ENCODE peak calls at places on chromosomes 11 and 22, in eight cellular contexts. O is tibial nerve, K is uterus, C is sigmoid colon, R is A549, V is esophagus squamous epithelium, F is upper lobe of left lung, H is body of pancreas. A is an unnamed sample.

GRCh38 chr22:32617271-32617670 is 142.7 kb downstream of the FBXO7 start:
- DNase-seq in R (no peak), H (no peak), V (no peak), F (no peak), K (peak; percentile 83), C (no peak), O (no peak), A (no peak)

GRCh38 chr11:70467196-70468085 is 69.1 kb downstream of the CTTN start:
- DNase-seq in O (peak; percentile 56), F (peak; percentile 37), V (no peak), C (no peak), R (peak; percentile 51), H (peak; percentile 52), K (peak; percentile 22), A (peak; percentile 71)

GRCh38 chr11:8913961-8914660 is 3.1 kb downstream of the AKIP1 start:
- DNase-seq in K (peak; percentile 34), F (no peak), V (no peak), O (no peak), H (peak; percentile 18), C (no peak), R (peak; percentile 29), A (no peak)

GRCh38 chr11:122319011-122319410 is 203.0 kb upstream of the BLID start:
- DNase-seq in R (no peak), C (no peak), K (no peak), F (no peak), V (no peak), O (no peak), H (no peak), A (no peak)

GRCh38 chr11:106276859-106277436 is 199.5 kb downstream of the AASDHPPT start:
- DNase-seq in F (no peak), C (no peak), H (no peak), O (no peak), V (no peak), K (no peak), R (peak; percentile 3), A (no peak)

GRCh38 chr11:19972091-19972490 is 188.2 kb downstream of the DBX1 start:
- DNase-seq in V (no peak), C (no peak), O (no peak), F (no peak), H (no peak), R (no peak), K (no peak), A (no peak)

GRCh38 chr11:36391062-36391461 is 95.0 kb downstream of the PRR5L start:
- DNase-seq in H (peak; percentile 26), V (no peak), F (no peak), K (no peak), R (no peak), O (no peak), C (no peak), A (no peak)

GRCh38 chr11:76801205-76801604 is 18.0 kb downstream of the TSKU start:
- DNase-seq in C (no peak), K (no peak), V (no peak), H (no peak), F (no peak), R (no peak), O (no peak), A (no peak)

GRCh38 chr11:12127206-12127898 is 17.0 kb downstream of the MICAL2 start:
- DNase-seq in R (no peak), F (no peak), H (no peak), K (no peak), V (no peak), O (no peak), C (no peak), A (no peak)

GRCh38 chr11:46679252-46680163 is 20.9 kb downstream of the ARHGAP1 start:
- DNase-seq in F (no peak), C (no peak), R (no peak), H (peak; percentile 58), O (no peak), V (no peak), K (no peak), A (no peak)

GRCh38 chr11:96943970-96944369 is 554.2 kb downstream of the JRKL start:
- DNase-seq in C (no peak), K (no peak), F (no peak), O (no peak), H (no peak), V (no peak), R (no peak), A (no peak)

GRCh38 chr11:72100462-72100861 is 2.6 kb downstream of the LAMTOR1 start:
- DNase-seq in K (no peak), R (no peak), C (no peak), O (no peak), H (no peak), F (peak; percentile 58), V (no peak), A (no peak)

GRCh38 chr11:12187399-12187798 is 77.0 kb downstream of the MICAL2 start:
- DNase-seq in F (peak; percentile 38), K (no peak), H (no peak), O (no peak), C (no peak), R (no peak), V (no peak), A (no peak)

GRCh38 chr11:69371731-69372588 is 78.0 kb downstream of the MYEOV start:
- DNase-seq in F (peak; percentile 6), V (no peak), C (peak; percentile 35), K (no peak), H (no peak), R (no peak), O (no peak), A (no peak)

GRCh38 chr22:46573781-46574437 is 36.5 kb upstream of the CELSR1 start:
- DNase-seq in K (no peak), H (peak; percentile 60), C (no peak), V (no peak), F (peak; percentile 18), R (no peak), O (no peak), A (no peak)

GRCh38 chr11:22666320-22666699 is at the start of gene GAS2:
- DNase-seq in R (no peak), C (no peak), V (no peak), H (peak; percentile 16), K (no peak), F (no peak), O (no peak), A (no peak)

GRCh38 chr11:22337571-22338464 is at the start of gene SLC17A6:
- DNase-seq in O (no peak), H (peak; percentile 8), R (peak; percentile 5), C (no peak), F (no peak), K (no peak), V (no peak), A (no peak)

GRCh38 chr22:20054485-20054884 is 25.6 kb upstream of the DGCR8 start:
- DNase-seq in V (no peak), C (no peak), F (no peak), R (no peak), O (no peak), K (no peak), H (no peak), A (no peak)

GRCh38 chr22:20053407-20054033 is 26.5 kb upstream of the DGCR8 start:
- DNase-seq in O (no peak), C (no peak), K (no peak), R (no peak), F (no peak), H (no peak), V (no peak), A (no peak)

GRCh38 chr22:20054034-20054427 is 26.0 kb upstream of the DGCR8 start:
- DNase-seq in H (no peak), R (no peak), C (no peak), F (no peak), V (no peak), O (no peak), K (no peak), A (no peak)

GRCh38 chr22:20051927-20052308 is 28.1 kb upstream of the DGCR8 start:
- DNase-seq in V (no peak), F (no peak), K (no peak), R (no peak), C (no peak), H (no peak), O (no peak), A (no peak)

GRCh38 chr22:20052309-20053250 is 27.5 kb upstream of the DGCR8 start:
- DNase-seq in C (no peak), K (no peak), F (peak; percentile 26), R (no peak), V (no peak), O (no peak), H (no peak), A (peak; percentile 82)
- TF ChIP-seq POLR2A in C (no peak), K (no peak), F (no peak), R (no peak), V (no peak), O (no peak), H (no peak), A (no peak)

DNA sequence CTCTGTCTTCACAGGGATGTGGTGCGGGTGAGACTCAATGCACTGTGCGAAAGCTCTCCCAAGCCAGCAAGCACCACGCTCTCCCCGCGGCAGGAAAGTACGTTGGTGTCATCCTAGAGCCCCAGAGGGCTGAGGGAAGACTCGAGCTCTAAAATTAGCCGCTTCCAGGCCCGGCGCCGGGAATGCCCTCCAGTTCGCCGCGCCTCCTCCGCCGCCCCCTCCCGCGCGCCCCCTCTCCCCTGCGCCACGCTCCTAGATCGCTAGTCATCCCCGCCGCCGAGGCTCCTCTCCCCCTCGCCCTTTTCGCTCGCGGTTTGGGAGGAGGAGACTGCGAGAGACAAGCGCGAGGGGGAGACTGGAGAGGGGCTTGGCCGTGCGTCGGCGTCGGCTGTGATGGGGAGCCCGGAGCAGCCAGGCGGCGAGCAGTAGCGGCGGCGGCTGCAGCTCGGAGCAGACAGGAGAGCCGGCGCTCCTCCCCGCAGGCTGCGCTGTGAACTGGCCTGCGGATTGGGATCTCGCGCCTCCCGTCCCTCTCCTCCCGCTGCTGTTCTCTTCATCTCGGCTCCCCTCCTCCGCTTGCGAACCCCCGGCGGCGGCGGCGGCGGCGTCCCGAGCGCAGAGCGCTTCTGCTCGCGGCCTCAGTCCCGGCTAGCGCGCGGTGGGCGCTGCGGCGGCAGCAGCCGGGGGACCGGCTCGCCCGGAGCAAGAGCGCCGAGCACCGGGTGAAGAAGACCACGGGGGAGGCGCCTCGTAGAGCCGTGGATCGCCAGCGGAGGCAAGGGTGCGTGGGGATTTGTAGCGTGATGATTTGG is at the start of gene FAT3:
- DNase-seq in O (no peak), K (no peak), R (peak; percentile 56), H (peak; percentile 6), F (no peak), V (no peak), C (peak; percentile 68), A (no peak)
- H3K4me1 ChIP-seq in O (no peaks in the 10 kb centered on the region), K (no peaks in the 10 kb centered on the region), R (no peaks in the 10 kb centered on the region), H (peaks cover 32% of the 10 kb centered on the region), F (no peaks in the 10 kb centered on the region), V (peaks cover 3% of the 10 kb centered on the region), C (peaks cover 38% of the 10 kb centered on the region), A (no peaks in the 10 kb centered on the region)

DNA sequence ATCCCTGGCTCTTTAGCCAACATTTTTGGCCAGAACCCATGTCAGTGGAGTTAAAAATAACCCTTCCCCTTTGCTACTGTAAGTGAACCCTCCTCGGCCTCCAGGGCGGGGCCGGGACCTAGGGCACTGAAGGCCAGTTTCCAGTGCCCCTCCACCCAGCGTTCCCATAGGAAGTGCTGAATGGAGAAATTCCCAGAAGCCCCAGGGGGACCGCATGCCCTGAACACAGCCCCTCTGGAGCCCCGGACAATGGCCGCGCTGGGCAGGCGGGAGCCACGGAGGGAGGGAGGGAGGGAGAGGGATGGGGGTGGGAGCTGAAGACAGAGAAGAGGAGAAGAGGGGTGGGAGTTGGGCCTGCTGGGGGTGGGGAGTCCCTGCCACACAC is 11.1 kb downstream of the PDGFB start:
- DNase-seq in V (no peak), R (no peak), H (no peak), C (no peak), F (no peak), O (no peak), K (no peak), A (no peak)
- H3K27ac ChIP-seq in V (peak overlapping the region; percentile 81), R (no peak overlapping the region), H (no peak overlapping the region), C (peak overlapping the region; percentile 69), F (peak overlapping the region; percentile 79), O (peak overlapping the region; percentile 37), K (peak overlapping the region; percentile 70), A (no peak overlapping the region)

GRCh38 chr11:47847892-47848635 is at the start of gene NUP160:
- DNase-seq in K (peak; percentile 83), V (peak; percentile 34), R (peak; percentile 73), H (peak; percentile 84), O (peak; percentile 78), F (peak; percentile 89), C (peak; percentile 90), A (peak; percentile 95)
- TF ChIP-seq POLR2A in K (peak; percentile 81), V (peak; percentile 77), R (peak; percentile 92), H (peak; percentile 87), O (peak; percentile 70), F (no peak), C (peak; percentile 66), A (peak; percentile 67)

A was measured in Peyer's patch.